ENCODE peak calls at places on chromosomes 6 and 20, in four cellular contexts. H, A, D and O are unnamed samples.

GRCh38 chr6:166106076-166106686 is 61.5 kb downstream of the TBXT start:
- DNase-seq in H (peak), A (peak), D (no peak), O (peak)

GRCh38 chr6:32151131-32151884 is 431 bp downstream of the PRRT1 start:
- DNase-seq in H (no peak), A (no peak), D (no peak), O (peak)

GRCh38 chr20:58697201-58697866 is 4.7 kb downstream of the NPEPL1 start:
- DNase-seq in H (no peak), A (no peak), D (no peak), O (no peak)

GRCh38 chr6:27986928-27987725 is 30.1 kb downstream of the OR2B6 start:
- DNase-seq in H (no peak), A (no peak), D (no peak), O (no peak)

GRCh38 chr6:144659202-144659731 is 374.1 kb downstream of the UTRN start:
- DNase-seq in H (no peak), A (no peak), D (no peak), O (peak)

GRCh38 chr20:10228330-10228729 is 9.7 kb downstream of the SNAP25 start:
- DNase-seq in H (no peak), A (no peak), D (no peak), O (no peak)

GRCh38 chr6:42197574-42198362 is 3.0 kb upstream of the GUCA1B start:
- DNase-seq in H (peak), A (no peak), D (peak), O (no peak)

GRCh38 chr6:137218473-137218916 is 690 bp downstream of the IFNGR1 start:
- DNase-seq in H (no peak), A (no peak), D (no peak), O (peak)

GRCh38 chr6:26157150-26157837 is 70.1 kb downstream of the HFE start:
- DNase-seq in H (no peak), A (no peak), D (peak), O (peak)

GRCh38 chr6:118893882-118894424 is at the start of gene ASF1A:
- DNase-seq in H (peak), A (peak), D (peak), O (peak)
- H3K4me3 ChIP-seq in H (peak), A (peak), D (peak), O (peak)

GRCh38 chr6:170087946-170088348 is 202.9 kb downstream of the DLL1 start:
- DNase-seq in H (no peak), A (no peak), D (no peak), O (no peak)
- H3K4me3 ChIP-seq in H (no peak), A (no peak), D (no peak), O (no peak)

GRCh38 chr20:21397341-21398108 is at the start of gene NKX2-4:
- DNase-seq in H (no peak), A (no peak), D (no peak), O (peak)

GRCh38 chr20:21396921-21397340 is 395 bp downstream of the NKX2-4 start:
- DNase-seq in H (no peak), A (no peak), D (no peak), O (peak)

GRCh38 chr20:21398109-21398480 is 769 bp upstream of the NKX2-4 start:
- DNase-seq in H (no peak), A (no peak), D (no peak), O (no peak)

GRCh38 chr20:21396045-21396893 is 1.1 kb downstream of the NKX2-4 start:
- DNase-seq in H (no peak), A (no peak), D (no peak), O (peak)

GRCh38 chr20:21398505-21399057 is 1.3 kb upstream of the NKX2-4 start:
- DNase-seq in H (no peak), A (no peak), D (no peak), O (no peak)
- H3K4me3 ChIP-seq in H (no peak), A (no peak), D (no peak), O (no peak)

DNA sequence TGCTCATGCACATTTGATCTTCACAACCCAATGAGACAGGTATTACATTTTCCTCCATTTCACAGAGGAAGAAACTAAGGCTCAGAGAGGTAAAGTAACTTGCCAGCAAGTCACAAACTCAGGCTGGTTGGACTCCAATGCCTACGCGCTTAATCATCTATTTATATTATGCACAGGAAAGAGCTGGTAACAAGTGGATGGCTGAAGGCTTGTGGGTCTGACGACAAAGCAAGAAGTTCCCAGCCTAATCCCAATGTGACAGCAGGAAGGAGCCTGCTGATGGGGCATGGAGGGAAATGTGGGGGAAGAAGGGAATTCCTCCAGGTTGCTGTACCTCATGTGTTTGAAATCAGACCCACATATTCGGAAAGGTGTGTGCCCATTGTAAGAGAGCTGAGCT is 3.9 kb downstream of the CDH22 start:
- DNase-seq in H (no peak), A (no peak), D (no peak), O (no peak)
- H3K4me3 ChIP-seq in H (no peak), A (no peak), D (no peak), O (no peak)

GRCh38 chr6:116876635-116877611 is at the start of gene RFX6:
- DNase-seq in H (no peak), A (no peak), D (no peak), O (peak)
- H3K4me3 ChIP-seq in H (no peak), A (no peak), D (no peak), O (peak)

GRCh38 chr20:32607727-32608663 is 22.9 kb upstream of the NOL4L start:
- DNase-seq in H (no peak), A (no peak), D (no peak), O (no peak)
- H3K4me3 ChIP-seq in H (no peak), A (no peak), D (no peak), O (no peak)

DNA sequence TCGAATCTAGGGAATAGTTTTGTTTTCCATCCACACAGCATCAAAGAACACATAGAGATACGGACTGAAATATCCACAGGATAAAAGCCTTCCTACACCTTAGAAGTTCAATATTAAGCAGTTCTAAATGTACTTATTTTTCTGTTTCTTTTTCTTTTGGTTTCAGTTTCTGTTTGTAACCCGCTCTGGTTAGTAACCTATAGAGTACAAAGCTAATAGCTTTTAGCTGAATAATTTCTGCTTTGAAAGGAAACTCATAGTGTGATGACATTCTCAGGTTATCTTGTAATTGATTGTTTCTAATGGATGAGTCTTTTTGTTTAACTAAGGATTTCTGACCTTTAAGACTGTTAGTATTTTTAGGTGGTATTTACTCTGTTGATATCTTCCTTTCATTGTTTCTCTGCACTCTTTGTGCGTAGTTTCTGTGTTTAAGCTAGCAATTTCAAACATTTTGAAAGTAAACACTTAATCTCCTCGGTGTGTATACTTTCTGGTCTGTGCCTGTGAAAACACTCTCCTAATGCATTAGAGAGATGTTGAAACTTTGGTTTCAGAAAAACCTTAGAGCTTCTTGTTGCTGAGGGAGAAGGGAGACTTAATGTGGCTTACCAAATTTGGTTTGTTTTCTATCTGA is 385.5 kb downstream of the HDGFL1 start:
- DNase-seq in H (no peak), A (no peak), D (no peak), O (no peak)
- H3K4me3 ChIP-seq in H (no peak), A (no peak), D (no peak), O (no peak)